ENCODE peak calls at places on chromosomes 3 and 15, in five cellular contexts. One of them, this sample, is unnamed.

GRCh38 chr3:126542340-126543241 is 16.1 kb downstream of the C3orf22 start:
- DNase-seq in activated T-cell treated with anti-CD3 and anti-CD28 coated beads for 24 hours: no peak
- DNase-seq in hepatocyte: no peak
- DNase-seq in activated naive CD4-positive, alpha-beta T cell: no peak
- DNase-seq in astrocyte of the spinal cord: no peak
- DNase-seq in this sample: no peak

GRCh38 chr3:155443821-155444220 is 150.3 kb upstream of the STRIT1 start:
- DNase-seq in activated naive CD4-positive, alpha-beta T cell: no peak
- DNase-seq in astrocyte of the spinal cord: no peak
- DNase-seq in hepatocyte: no peak
- DNase-seq in activated T-cell treated with anti-CD3 and anti-CD28 coated beads for 24 hours: no peak
- DNase-seq in this sample: no peak

GRCh38 chr3:155388417-155388816 is 94.9 kb upstream of the STRIT1 start:
- DNase-seq in activated naive CD4-positive, alpha-beta T cell: no peak
- DNase-seq in activated T-cell treated with anti-CD3 and anti-CD28 coated beads for 24 hours: no peak
- DNase-seq in hepatocyte: no peak
- DNase-seq in astrocyte of the spinal cord: no peak
- DNase-seq in this sample: no peak

GRCh38 chr15:90030376-90030775 is 29.3 kb downstream of the ZNF710 start:
- DNase-seq in activated naive CD4-positive, alpha-beta T cell: no peak
- DNase-seq in activated T-cell treated with anti-CD3 and anti-CD28 coated beads for 24 hours: no peak
- DNase-seq in hepatocyte: no peak
- DNase-seq in astrocyte of the spinal cord: no peak
- DNase-seq in this sample: no peak

GRCh38 chr3:113354307-113354706 is 87.0 kb downstream of the CFAP44 start:
- DNase-seq in activated T-cell treated with anti-CD3 and anti-CD28 coated beads for 24 hours: no peak
- DNase-seq in hepatocyte: no peak
- DNase-seq in astrocyte of the spinal cord: no peak
- DNase-seq in activated naive CD4-positive, alpha-beta T cell: no peak
- DNase-seq in this sample: no peak

GRCh38 chr3:24686764-24687163 is 192.1 kb upstream of the THRB start:
- DNase-seq in activated naive CD4-positive, alpha-beta T cell: no peak
- DNase-seq in activated T-cell treated with anti-CD3 and anti-CD28 coated beads for 24 hours: no peak
- DNase-seq in hepatocyte: no peak
- DNase-seq in astrocyte of the spinal cord: peak
- DNase-seq in this sample: no peak

GRCh38 chr15:45349671-45350070 is 28.7 kb downstream of the GATM start:
- DNase-seq in astrocyte of the spinal cord: no peak
- DNase-seq in activated naive CD4-positive, alpha-beta T cell: no peak
- DNase-seq in hepatocyte: no peak
- DNase-seq in activated T-cell treated with anti-CD3 and anti-CD28 coated beads for 24 hours: no peak
- DNase-seq in this sample: no peak

GRCh38 chr3:171844873-171845272 is 1.7 kb downstream of the TMEM212 start:
- DNase-seq in activated T-cell treated with anti-CD3 and anti-CD28 coated beads for 24 hours: no peak
- DNase-seq in astrocyte of the spinal cord: no peak
- DNase-seq in hepatocyte: no peak
- DNase-seq in activated naive CD4-positive, alpha-beta T cell: no peak
- DNase-seq in this sample: no peak

GRCh38 chr3:11132861-11133260 is 21.4 kb upstream of the HRH1 start:
- DNase-seq in activated T-cell treated with anti-CD3 and anti-CD28 coated beads for 24 hours: no peak
- DNase-seq in astrocyte of the spinal cord: no peak
- DNase-seq in hepatocyte: no peak
- DNase-seq in activated naive CD4-positive, alpha-beta T cell: no peak
- DNase-seq in this sample: no peak

GRCh38 chr3:152222327-152222726 is 46.4 kb upstream of the MBNL1 start:
- DNase-seq in astrocyte of the spinal cord: peak
- DNase-seq in activated naive CD4-positive, alpha-beta T cell: no peak
- DNase-seq in activated T-cell treated with anti-CD3 and anti-CD28 coated beads for 24 hours: no peak
- DNase-seq in hepatocyte: no peak
- DNase-seq in this sample: no peak

This sample was measured in cortex of kidney.